ENCODE peak calls at places on chromosomes 5 and 9, in four cellular contexts. U is HS-27A; H is stimulated activated CD4-positive, alpha-beta T cell treated with anti-CD3 and anti-CD28 coated beads, Interleukin-1b, Interleukin-23, amount 100 ng/mL, for 48 hours; Q is posterior cingulate gyrus. A is an unnamed sample.

GRCh38 chr9:34086889-34087288 is 38.2 kb upstream of the UBAP2 start:
- DNase-seq in Q (no peak), U (no peak), H (no peak), A (no peak)

GRCh38 chr9:13083366-13083765 is 196.1 kb downstream of the MPDZ start:
- DNase-seq in H (no peak), U (no peak), Q (no peak), A (no peak)

GRCh38 chr9:124295097-124295794 is 37.5 kb downstream of the NEK6 start:
- DNase-seq in Q (no peak), H (no peak), U (no peak), A (no peak)

GRCh38 chr5:131303537-131303936 is 39.7 kb downstream of the CDC42SE2 start:
- DNase-seq in Q (no peak), H (no peak), U (no peak), A (no peak)

GRCh38 chr5:132495063-132495671 is 4.6 kb upstream of the IRF1 start:
- DNase-seq in Q (no peak), H (peak; percentile 49), U (no peak), A (no peak)

GRCh38 chr9:14380061-14380836 is 66.3 kb upstream of the NFIB start:
- DNase-seq in Q (no peak), U (no peak), H (no peak), A (no peak)

GRCh38 chr9:137812356-137813023 is 65.1 kb upstream of the CACNA1B start:
- DNase-seq in Q (no peak), U (no peak), H (no peak), A (no peak)

GRCh38 chr5:89878140-89878570 is 531.4 kb downstream of the CETN3 start:
- DNase-seq in H (no peak), U (peak; percentile 22), Q (no peak), A (no peak)

GRCh38 chr9:113155911-113156559 is 5.2 kb downstream of the SLC31A2 start:
- DNase-seq in H (peak; percentile 45), U (no peak), Q (no peak), A (peak; percentile 77)